ENCODE peak calls at places on chromosomes 1 and 21, in four cellular contexts. R is NCI-H1092, H is renal cortical epithelial cell, F is SW480. U is an unnamed sample.

GRCh38 chr1:3566951-3567350 is 44.4 kb downstream of the MEGF6 start:
- DNase-seq in R (no peak), H (no peak), F (no peak), U (no peak)

GRCh38 chr1:1462318-1462966 is 9.1 kb upstream of the ATAD3B start:
- DNase-seq in R (no peak), H (peak; percentile 24), F (peak; percentile 41), U (no peak)

GRCh38 chr21:32113486-32113885 is 165.4 kb downstream of the MIS18A start:
- DNase-seq in R (no peak), H (no peak), F (no peak), U (no peak)

GRCh38 chr1:61132176-61133047 is 50.1 kb downstream of the NFIA start:
- DNase-seq in R (no peak), H (no peak), F (no peak), U (peak; percentile 67)

GRCh38 chr1:37765937-37766664 is 1.2 kb upstream of the EPHA10 start:
- DNase-seq in R (peak; percentile 11), H (no peak), F (peak; percentile 40), U (peak; percentile 21)

GRCh38 chr1:41388517-41388916 is 27.3 kb downstream of the FOXO6 start:
- DNase-seq in R (no peak), H (no peak), F (no peak), U (no peak)

GRCh38 chr1:234866007-234866866 is 256.3 kb upstream of the IRF2BP2 start:
- DNase-seq in R (no peak), H (peak; percentile 90), F (peak; percentile 98), U (peak; percentile 22)

GRCh38 chr1:92066321-92066720 is 8.9 kb downstream of the SETSIP start:
- DNase-seq in R (no peak), H (no peak), F (no peak), U (no peak)

GRCh38 chr1:238324465-238324864 is 433.7 kb upstream of the ZP4 start:
- DNase-seq in R (no peak), H (no peak), F (no peak), U (no peak)